ENCODE peak calls at places on chromosomes 4 and X, in nine cellular contexts. S, E, W, K, I, Y, L, T and Z are unnamed samples.

GRCh38 chr4:26171953-26172352 is 148.9 kb upstream of the RBPJ start:
- DNase-seq in T (no peak), E (no peak), S (peak), W (no peak), I (peak), K (no peak), Y (no peak), L (no peak), Z (no peak)

GRCh38 chrX:1592128-1592862 is 891 bp downstream of the AKAP17A start:
- DNase-seq in L (no peak), Y (peak), T (no peak), S (no peak), E (peak), K (no peak), W (peak), I (no peak), Z (no peak)

GRCh38 chrX:132401935-132402334 is 86.9 kb downstream of the MBNL3 start:
- DNase-seq in S (no peak), W (no peak), E (no peak), K (no peak), I (no peak), L (no peak), T (no peak), Y (no peak), Z (no peak)

GRCh38 chrX:93346309-93346708 is 327.1 kb downstream of the NAP1L3 start:
- DNase-seq in L (no peak), S (no peak), W (no peak), T (no peak), I (no peak), E (no peak), K (no peak), Y (no peak), Z (no peak)

GRCh38 chrX:15834051-15834450 is 20.6 kb downstream of the AP1S2 start:
- DNase-seq in T (no peak), L (no peak), I (no peak), W (no peak), E (no peak), Y (no peak), S (no peak), K (no peak), Z (no peak)

GRCh38 chrX:40736170-40736505 is 796 bp upstream of the MED14 start:
- DNase-seq in E (no peak), L (peak), I (no peak), S (no peak), K (no peak), W (no peak), Y (peak), T (no peak), Z (no peak)

GRCh38 chrX:79933938-79934337 is 80.6 kb upstream of the TBX22 start:
- DNase-seq in L (no peak), E (no peak), I (no peak), S (no peak), K (no peak), W (no peak), T (no peak), Y (no peak), Z (no peak)

GRCh38 chrX:6052111-6052745 is 176.4 kb downstream of the NLGN4X start:
- DNase-seq in W (no peak), T (no peak), I (no peak), K (no peak), Y (no peak), S (no peak), L (no peak), E (no peak), Z (no peak)

GRCh38 chr4:31107362-31107761 is 387.2 kb downstream of the PCDH7 start:
- DNase-seq in K (no peak), I (no peak), Y (no peak), S (no peak), T (no peak), E (no peak), W (no peak), L (no peak), Z (no peak)

GRCh38 chr4:56320293-56320692 is 67.0 kb downstream of the AASDH start:
- DNase-seq in L (no peak), K (no peak), W (no peak), T (no peak), Y (no peak), I (no peak), E (no peak), S (peak), Z (no peak)

GRCh38 chr4:123977623-123978022 is 581.0 kb downstream of the SPRY1 start:
- DNase-seq in E (no peak), Y (no peak), T (no peak), L (no peak), S (no peak), W (no peak), I (no peak), K (no peak), Z (no peak)

GRCh38 chr4:66014146-66014765 is 344.0 kb upstream of the EPHA5 start:
- DNase-seq in I (no peak), K (no peak), W (no peak), L (no peak), S (no peak), T (no peak), Y (no peak), E (no peak), Z (no peak)

GRCh38 chr4:169823685-169824084 is 65.9 kb upstream of the HPF1 start:
- DNase-seq in T (no peak), E (no peak), L (no peak), K (no peak), Y (peak), W (peak), S (peak), I (peak), Z (no peak)

GRCh38 chr4:182231503-182231902 is 11.7 kb upstream of the TENM3 start:
- DNase-seq in W (no peak), Y (no peak), T (no peak), S (no peak), I (no peak), E (no peak), L (no peak), K (no peak), Z (no peak)

GRCh38 chr4:189088783-189089182 is 851.9 kb upstream of the FRG1 start:
- DNase-seq in T (no peak), L (no peak), Y (no peak), W (no peak), K (no peak), E (no peak), I (peak), S (no peak), Z (no peak)

GRCh38 chrX:111671668-111672067 is 9.3 kb upstream of the ALG13 start:
- DNase-seq in W (no peak), L (no peak), I (no peak), Y (no peak), K (no peak), T (no peak), E (no peak), S (peak), Z (no peak)

GRCh38 chrX:78315745-78316144 is 11.7 kb downstream of the CYSLTR1 start:
- DNase-seq in W (no peak), I (no peak), S (no peak), Y (no peak), K (no peak), T (no peak), L (no peak), E (no peak), Z (no peak)

GRCh38 chr4:183858011-183858615 is 47.0 kb upstream of the STOX2 start:
- DNase-seq in L (no peak), Y (no peak), I (no peak), K (no peak), T (no peak), W (no peak), E (no peak), S (no peak), Z (no peak)

GRCh38 chr4:136796953-136797352 is 735.3 kb downstream of the PCDH18 start:
- DNase-seq in S (no peak), W (no peak), L (no peak), T (no peak), K (no peak), Y (no peak), E (no peak), I (no peak), Z (no peak)

GRCh38 chr4:52410971-52411370 is 248.1 kb downstream of the USP46 start:
- DNase-seq in S (no peak), Y (no peak), E (no peak), W (no peak), L (no peak), I (no peak), K (no peak), T (no peak), Z (no peak)

GRCh38 chrX:110026099-110026844 is 23.4 kb downstream of the TMEM164 start:
- DNase-seq in S (peak), T (no peak), I (no peak), K (no peak), W (no peak), E (no peak), L (no peak), Y (no peak), Z (no peak)

GRCh38 chrX:43741843-43742573 is 85.9 kb downstream of the MAOA start:
- DNase-seq in E (no peak), T (peak), K (no peak), I (no peak), Y (no peak), S (peak), W (no peak), L (no peak), Z (no peak)

GRCh38 chr4:145868637-145869409 is 69.8 kb downstream of the ZNF827 start:
- DNase-seq in S (no peak), Y (peak), E (no peak), L (no peak), I (no peak), K (no peak), T (no peak), W (no peak), Z (no peak)

GRCh38 chr4:184282251-184282713 is 64.6 kb upstream of the ENPP6 start:
- DNase-seq in T (peak), K (no peak), Y (peak), I (no peak), E (peak), W (no peak), L (no peak), S (no peak), Z (peak)

GRCh38 chr4:385934-386707 is 48.5 kb downstream of the ZNF141 start:
- DNase-seq in W (no peak), K (no peak), Y (no peak), T (no peak), I (no peak), L (no peak), S (no peak), E (no peak), Z (no peak)

GRCh38 chr4:181799670-181800069 is 443.5 kb upstream of the TENM3 start:
- DNase-seq in W (no peak), E (no peak), L (no peak), K (no peak), Y (no peak), S (no peak), I (no peak), T (no peak), Z (no peak)

DNA sequence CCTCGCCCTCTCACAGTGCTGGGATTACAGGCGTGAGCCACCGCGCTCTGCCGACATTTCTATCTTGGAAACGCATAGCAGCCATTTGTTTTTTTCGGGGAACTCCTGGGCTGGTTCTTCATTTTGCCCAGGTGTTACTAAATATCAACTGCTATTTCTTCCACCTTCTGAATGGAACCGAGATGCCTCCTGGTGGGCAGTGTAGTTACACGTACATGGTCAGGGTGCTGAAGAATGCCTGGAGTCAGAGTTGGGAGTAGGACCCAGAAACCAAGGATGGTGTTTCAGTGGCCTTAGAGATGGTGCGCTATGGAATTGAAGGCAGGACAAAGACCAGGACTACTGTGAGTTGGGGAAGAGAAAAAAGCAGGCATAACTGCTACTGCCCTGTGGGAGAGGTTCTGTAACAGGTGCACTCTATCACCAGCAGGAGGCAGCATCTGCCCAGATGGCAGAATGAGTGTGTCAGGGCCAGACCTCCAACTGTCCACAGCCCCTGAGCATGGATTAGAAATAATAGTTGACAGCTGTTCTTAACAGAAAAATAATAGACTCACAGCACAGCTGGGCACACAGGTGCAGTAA is 81.7 kb downstream of the ZC4H2 start:
- DNase-seq in W (no peak), T (no peak), E (no peak), Y (peak), S (peak), L (no peak), I (no peak), K (no peak), Z (peak)
- TF ChIP-seq CTCF in W (no peak), T (peak), E (no peak), Y (peak), S (peak), L (peak), I (peak), K (peak), Z (peak)

GRCh38 chr4:6892190-6892908 is 17.3 kb upstream of the TBC1D14 start:
- DNase-seq in E (peak), I (no peak), K (peak), T (peak), S (peak), L (no peak), W (no peak), Y (no peak), Z (no peak)
- TF ChIP-seq CTCF in E (no peak), I (no peak), K (no peak), T (no peak), S (no peak), L (no peak), W (no peak), Y (no peak), Z (no peak)

GRCh38 chr4:37793562-37793961 is 32.9 kb upstream of the PGM2 start:
- DNase-seq in E (no peak), W (no peak), S (peak), I (no peak), L (no peak), T (no peak), K (no peak), Y (peak), Z (no peak)
- TF ChIP-seq CTCF in E (no peak), W (no peak), S (peak), I (peak), L (peak), T (peak), K (peak), Y (peak), Z (peak)

DNA sequence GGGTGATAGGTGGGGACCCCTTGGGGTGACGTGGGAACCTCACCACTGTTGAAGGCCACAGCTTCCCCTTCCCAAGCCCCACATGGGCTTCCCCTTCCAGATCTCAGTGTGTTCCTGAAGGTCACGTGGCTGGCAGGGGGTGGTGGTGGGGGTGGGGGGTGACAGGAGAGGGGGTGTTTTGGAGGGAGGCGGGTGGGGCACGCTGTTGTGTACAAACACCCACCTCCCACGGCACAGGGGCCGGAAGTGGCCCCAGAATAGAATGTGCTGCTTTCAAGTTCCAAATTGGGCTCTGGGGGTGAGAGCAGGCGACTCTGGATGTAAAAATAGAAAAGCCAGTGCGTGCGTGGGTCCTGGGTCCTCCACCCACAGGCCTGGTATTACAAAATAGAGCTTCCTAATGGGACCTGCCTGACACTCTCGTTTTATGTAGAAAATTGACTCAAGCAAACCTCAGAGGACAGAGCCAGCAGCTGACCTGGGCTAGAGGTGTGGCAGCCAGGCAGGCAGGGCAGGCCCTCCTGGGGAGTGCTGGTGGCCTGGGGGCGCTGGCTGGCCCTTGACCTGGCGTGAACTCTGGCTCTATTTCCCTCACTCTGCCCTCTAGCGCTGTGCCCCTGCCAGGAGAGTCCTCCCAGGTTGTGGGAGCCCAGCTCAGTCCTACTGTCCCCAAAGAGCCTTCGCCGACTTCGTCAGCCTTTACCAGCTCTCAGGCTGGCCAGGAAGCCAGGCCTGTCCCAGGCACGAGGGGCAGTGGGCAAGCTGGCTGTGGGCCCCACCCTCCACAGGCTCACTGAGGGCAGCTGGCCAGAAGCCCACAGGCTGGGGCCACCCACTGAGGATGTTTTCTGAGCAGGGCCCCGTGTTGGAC is 5.4 kb upstream of the SH3BP2 start:
- DNase-seq in W (no peak), E (no peak), K (peak), S (no peak), T (no peak), I (no peak), L (no peak), Y (peak), Z (peak)
- TF ChIP-seq CTCF in W (no peak), E (no peak), K (no peak), S (no peak), T (no peak), I (no peak), L (no peak), Y (peak), Z (no peak)

GRCh38 chr4:166501941-166502382 is 628.9 kb downstream of the TLL1 start:
- DNase-seq in T (no peak), L (no peak), K (no peak), E (no peak), S (peak), Y (peak), I (no peak), W (peak), Z (no peak)
- TF ChIP-seq CTCF in T (no peak), L (peak), K (no peak), E (no peak), S (peak), Y (peak), I (no peak), W (no peak), Z (no peak)

DNA sequence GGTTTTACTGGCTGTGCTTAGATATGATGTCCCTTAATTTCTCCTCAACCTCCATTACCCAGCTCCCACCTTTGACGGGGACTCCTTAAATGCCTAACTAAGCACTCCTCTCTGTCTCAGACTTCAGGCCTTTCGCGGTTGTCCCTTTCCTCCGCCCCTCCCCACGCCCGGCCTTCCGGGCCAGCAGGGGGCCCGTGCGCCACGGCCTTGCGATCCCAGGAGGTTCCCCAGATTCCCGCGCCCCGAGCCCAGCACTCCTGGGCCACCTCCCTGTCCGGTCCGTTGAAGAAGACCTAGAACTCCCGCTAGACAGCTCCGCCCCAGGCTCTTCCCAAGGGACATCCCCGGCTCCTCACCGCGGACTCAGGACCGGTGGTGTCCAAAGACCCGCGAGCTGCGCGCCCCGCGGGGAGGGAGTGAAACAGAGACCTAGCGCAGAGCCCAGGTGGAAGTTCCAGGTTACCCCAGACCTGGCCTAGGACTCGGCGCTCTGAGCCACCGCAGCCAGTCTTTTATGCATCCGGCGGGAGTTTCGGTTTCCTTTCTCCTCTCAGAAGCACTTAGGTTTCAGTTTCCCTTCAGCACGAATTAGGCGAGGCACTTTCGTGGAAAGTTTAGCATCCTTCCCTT is at the start of gene DDX60:
- DNase-seq in L (no peak), K (peak), Y (peak), W (peak), T (peak), E (peak), I (peak), S (peak), Z (peak)
- TF ChIP-seq CTCF in L (peak), K (peak), Y (no peak), W (peak), T (peak), E (peak), I (peak), S (peak), Z (no peak)

DNA sequence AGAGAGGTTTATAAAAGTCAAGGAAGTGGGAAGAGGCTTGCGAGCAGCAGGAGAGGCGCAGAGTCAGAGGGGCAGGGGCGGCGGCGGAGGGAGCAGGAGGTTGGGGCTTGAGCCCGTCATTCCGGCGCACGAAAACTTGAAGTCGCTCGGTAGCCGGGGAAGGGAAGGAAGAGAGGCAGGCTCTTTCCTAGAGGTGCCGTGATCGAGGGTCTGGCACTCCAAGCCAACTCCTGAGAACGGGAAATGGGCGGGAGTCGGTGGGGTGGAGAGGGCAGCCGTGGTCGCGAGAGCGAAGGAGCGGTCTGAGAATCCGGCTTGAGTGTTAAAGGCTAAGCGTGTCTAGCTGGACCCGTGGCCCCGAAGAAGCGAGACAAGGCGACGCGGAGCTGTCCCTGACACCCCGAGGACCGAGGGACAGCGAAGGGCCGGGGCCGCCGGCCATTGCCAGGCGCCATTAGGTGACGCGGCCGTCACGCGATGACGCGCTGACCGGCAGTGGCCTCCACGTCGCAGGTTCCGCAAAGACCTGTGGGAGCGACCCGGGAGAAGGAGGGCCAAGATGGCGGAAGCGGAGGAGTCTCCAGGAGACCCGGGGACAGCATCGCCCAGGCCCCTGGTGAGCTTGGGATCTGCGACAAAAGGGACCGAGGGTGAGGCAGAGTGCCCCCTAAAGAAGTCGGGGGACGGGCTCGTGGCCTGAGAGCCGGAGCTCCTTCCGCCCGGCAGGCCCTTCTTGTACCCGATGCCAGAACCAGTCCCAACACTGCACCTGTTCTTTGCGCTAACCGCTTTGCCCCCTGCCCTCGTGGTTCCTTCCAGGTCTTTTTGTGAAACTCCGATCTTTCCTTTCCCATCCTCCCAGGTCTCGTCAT is at the start of gene YIPF6:
- DNase-seq in W (peak), K (peak), T (peak), Y (peak), L (no peak), E (peak), I (no peak), S (peak), Z (peak)
- TF ChIP-seq CTCF in W (no peak), K (no peak), T (no peak), Y (no peak), L (no peak), E (no peak), I (no peak), S (no peak), Z (no peak)

DNA sequence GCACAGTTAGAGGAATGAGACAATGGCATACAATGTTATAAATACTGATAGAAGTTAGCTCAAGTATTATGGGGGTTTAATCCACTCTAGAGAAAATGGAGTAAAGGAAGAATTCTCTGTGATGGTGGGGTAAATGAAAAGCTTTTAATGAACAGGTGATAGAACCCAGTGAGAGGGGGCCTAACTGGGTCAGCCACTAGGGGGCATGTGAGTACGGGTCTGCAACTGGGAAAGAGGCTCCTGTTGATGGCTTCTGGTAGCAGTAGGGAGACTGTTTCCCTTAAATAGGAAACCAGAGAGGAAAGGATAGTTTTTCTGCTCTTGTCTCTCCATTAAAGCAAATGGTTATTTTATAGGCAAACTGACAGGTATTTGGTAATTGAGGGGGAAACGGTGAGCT is 132.8 kb upstream of the GPR101 start:
- DNase-seq in Y (no peak), L (no peak), S (no peak), T (no peak), E (no peak), I (no peak), W (no peak), K (no peak), Z (no peak)
- TF ChIP-seq CTCF in Y (peak), L (peak), S (no peak), T (no peak), E (no peak), I (no peak), W (no peak), K (no peak), Z (no peak)

GRCh38 chrX:86806786-86807185 is 658.5 kb downstream of the DACH2 start:
- DNase-seq in E (no peak), T (no peak), L (no peak), W (no peak), K (no peak), I (no peak), S (no peak), Y (peak), Z (no peak)
- TF ChIP-seq CTCF in E (no peak), T (no peak), L (peak), W (no peak), K (peak), I (peak), S (peak), Y (peak), Z (no peak)